ENCODE peak calls at places on chromosomes 2 and 18, in four cellular contexts. Y, M, O and I are unnamed samples.

GRCh38 chr2:64018715-64019082 is 529 bp downstream of the VPS54 start:
- DNase-seq in Y (no peak), M (no peak), O (peak; percentile 60), I (no peak)

GRCh38 chr2:48347712-48348111 is 182.2 kb upstream of the STON1 start:
- DNase-seq in Y (peak; percentile 21), M (no peak), O (no peak), I (no peak)

GRCh38 chr2:174681983-174682577 is 82.2 kb downstream of the CHRNA1 start:
- DNase-seq in Y (no peak), M (peak; percentile 35), O (no peak), I (no peak)

GRCh38 chr2:43798300-43798699 is 24.5 kb downstream of the DYNC2LI1 start:
- DNase-seq in Y (no peak), M (peak; percentile 28), O (peak; percentile 28), I (no peak)

GRCh38 chr2:239721531-239721930 is 303.6 kb downstream of the NDUFA10 start:
- DNase-seq in Y (no peak), M (no peak), O (no peak), I (no peak)

GRCh38 chr2:99881901-99882591 is 260.3 kb downstream of the AFF3 start:
- DNase-seq in Y (no peak), M (no peak), O (no peak), I (no peak)

GRCh38 chr2:44389895-44390294 is 28.1 kb downstream of the CAMKMT start:
- DNase-seq in Y (no peak), M (no peak), O (no peak), I (no peak)

GRCh38 chr2:48203668-48204067 is 297.4 kb upstream of the FBXO11 start:
- DNase-seq in Y (no peak), M (no peak), O (no peak), I (no peak)

GRCh38 chr18:73691624-73692023 is 456.0 kb downstream of the FBXO15 start:
- DNase-seq in Y (no peak), M (no peak), O (no peak), I (no peak)

GRCh38 chr18:36509646-36510197 is 212.2 kb downstream of the FHOD3 start:
- DNase-seq in Y (no peak), M (no peak), O (no peak), I (no peak)

GRCh38 chr18:36516258-36516657 is 218.7 kb downstream of the FHOD3 start:
- DNase-seq in Y (no peak), M (no peak), O (no peak), I (no peak)

GRCh38 chr18:36514778-36515177 is 217.3 kb downstream of the FHOD3 start:
- DNase-seq in Y (no peak), M (no peak), O (no peak), I (no peak)

GRCh38 chr18:36516726-36517125 is 219.2 kb downstream of the FHOD3 start:
- DNase-seq in Y (no peak), M (no peak), O (no peak), I (no peak)

DNA sequence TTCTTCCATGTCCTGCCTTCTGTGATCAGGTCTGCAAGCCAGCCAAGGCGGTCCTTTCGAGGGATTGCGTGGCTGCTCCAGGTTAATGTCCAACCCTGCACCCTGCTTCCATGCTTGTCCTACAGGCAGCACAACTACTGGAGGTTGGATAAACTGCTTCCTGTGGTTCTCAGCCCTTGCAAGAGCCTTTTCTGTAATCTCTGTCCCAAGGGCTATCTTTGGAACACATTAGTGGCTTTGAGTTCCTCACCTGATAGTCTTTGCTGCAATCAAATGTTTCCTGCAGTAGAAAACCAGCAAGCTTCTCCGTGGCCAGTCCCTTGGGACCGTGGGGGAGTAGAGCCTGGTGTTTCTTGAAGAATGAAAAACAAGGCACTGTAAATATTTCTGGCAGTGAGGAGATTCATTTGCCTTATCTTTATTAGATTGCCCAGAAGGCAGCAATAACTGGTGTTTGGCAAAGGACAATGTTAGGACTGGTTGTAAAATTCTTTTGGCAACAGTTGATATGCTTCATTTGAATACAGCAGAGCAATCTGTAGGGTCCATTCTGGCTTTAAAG is 214.4 kb downstream of the FHOD3 start:
- DNase-seq in Y (no peak), M (no peak), O (no peak), I (no peak)
- TF ChIP-seq SMC3 in Y (no peak), M (no peak), O (no peak), I (no peak)

DNA sequence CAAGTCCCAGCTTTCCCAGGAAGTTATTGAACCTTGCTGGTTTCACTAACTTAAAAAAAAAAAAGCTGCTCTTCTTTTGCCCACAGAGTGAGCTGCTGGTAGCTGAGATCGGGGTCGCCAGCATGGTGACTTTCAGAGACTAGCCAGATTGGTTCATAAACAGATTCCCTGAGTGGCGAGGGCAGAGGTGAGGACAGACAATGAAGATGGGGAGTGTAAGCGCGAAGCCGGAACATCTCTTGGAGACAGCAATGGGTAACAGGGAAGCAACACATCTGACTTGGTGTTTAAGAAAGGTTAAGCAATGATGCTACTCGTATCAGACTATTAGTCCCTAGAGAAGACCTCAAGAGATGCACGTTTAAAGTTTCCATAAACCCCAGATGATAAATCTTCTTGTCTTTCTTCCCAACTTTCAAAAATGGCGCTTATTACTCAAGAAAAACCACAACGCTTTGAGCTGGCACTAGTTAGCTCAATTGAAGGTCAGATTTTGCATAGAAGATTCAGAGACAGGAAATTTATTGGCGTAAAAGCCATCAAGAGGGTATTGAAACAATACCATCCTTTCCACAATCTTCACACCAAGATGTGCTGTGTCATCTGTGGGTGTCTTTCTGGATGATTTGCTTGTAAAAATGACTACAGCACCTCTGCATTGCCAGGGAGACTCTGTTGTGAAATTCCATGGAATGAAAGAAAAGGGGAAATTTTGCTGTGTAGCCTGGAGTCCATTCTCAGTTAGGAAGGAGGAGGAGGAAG is 193.0 kb upstream of the CXCR4 start:
- DNase-seq in Y (no peak), M (no peak), O (no peak), I (no peak)
- TF ChIP-seq HDAC2 in Y (no peak), M (no peak), O (no peak), I (no peak)

GRCh38 chr2:67625178-67625577 is 228.0 kb downstream of the ETAA1 start:
- DNase-seq in Y (no peak), M (no peak), O (no peak), I (no peak)

GRCh38 chr2:67626656-67627055 is 229.5 kb downstream of the ETAA1 start:
- DNase-seq in Y (no peak), M (no peak), O (no peak), I (no peak)

GRCh38 chr2:67627456-67627855 is 230.3 kb downstream of the ETAA1 start:
- DNase-seq in Y (no peak), M (no peak), O (no peak), I (no peak)

GRCh38 chr2:67626076-67626475 is 228.9 kb downstream of the ETAA1 start:
- DNase-seq in Y (no peak), M (no peak), O (no peak), I (no peak)

GRCh38 chr2:67625671-67626070 is 228.5 kb downstream of the ETAA1 start:
- DNase-seq in Y (no peak), M (no peak), O (no peak), I (no peak)
- TF ChIP-seq RFX5 in Y (no peak), M (no peak), O (no peak), I (no peak)

GRCh38 chr2:180660207-180660606 is 320.2 kb upstream of the UBE2E3 start:
- DNase-seq in Y (peak; percentile 16), M (no peak), O (no peak), I (no peak)

GRCh38 chr2:180655842-180656454 is 324.5 kb upstream of the UBE2E3 start:
- DNase-seq in Y (no peak), M (no peak), O (no peak), I (no peak)

GRCh38 chr2:180655393-180655792 is 325.0 kb upstream of the UBE2E3 start:
- DNase-seq in Y (no peak), M (no peak), O (no peak), I (no peak)

GRCh38 chr2:180656455-180656847 is 324.0 kb upstream of the UBE2E3 start:
- DNase-seq in Y (peak; percentile 20), M (peak; percentile 36), O (no peak), I (no peak)

DNA sequence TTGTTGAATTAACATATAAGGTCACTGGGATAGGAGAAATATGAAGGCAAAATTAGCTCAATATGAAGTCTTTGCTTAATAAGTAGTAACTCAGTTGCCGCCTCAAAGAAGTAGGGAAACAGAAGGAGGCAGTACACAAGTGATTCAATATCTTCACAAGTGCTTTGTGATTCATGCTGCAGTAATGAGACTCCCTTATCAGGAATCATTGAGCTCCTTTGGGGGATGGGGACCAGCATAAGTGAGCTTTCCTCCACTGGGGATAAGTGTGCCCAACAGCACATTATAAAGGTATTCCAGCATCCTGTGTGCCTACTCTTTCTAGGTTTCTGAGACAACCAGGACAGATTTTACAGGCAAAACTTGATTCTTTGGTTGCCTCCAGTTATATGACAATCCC is 323.4 kb upstream of the UBE2E3 start:
- DNase-seq in Y (no peak), M (no peak), O (no peak), I (no peak)
- TF ChIP-seq SMC3 in Y (no peak), M (no peak), O (no peak), I (no peak)

GRCh38 chr18:68233043-68233442 is 481.9 kb downstream of the TMX3 start:
- DNase-seq in Y (no peak), M (no peak), O (no peak), I (no peak)
- TF ChIP-seq HDAC2 in Y (no peak), M (no peak), O (no peak), I (no peak)

GRCh38 chr18:48000701-48001100 is 70.2 kb upstream of the SMAD2 start:
- DNase-seq in Y (no peak), M (no peak), O (no peak), I (no peak)
- TF ChIP-seq RFX5 in Y (no peak), M (no peak), O (no peak), I (no peak)

DNA sequence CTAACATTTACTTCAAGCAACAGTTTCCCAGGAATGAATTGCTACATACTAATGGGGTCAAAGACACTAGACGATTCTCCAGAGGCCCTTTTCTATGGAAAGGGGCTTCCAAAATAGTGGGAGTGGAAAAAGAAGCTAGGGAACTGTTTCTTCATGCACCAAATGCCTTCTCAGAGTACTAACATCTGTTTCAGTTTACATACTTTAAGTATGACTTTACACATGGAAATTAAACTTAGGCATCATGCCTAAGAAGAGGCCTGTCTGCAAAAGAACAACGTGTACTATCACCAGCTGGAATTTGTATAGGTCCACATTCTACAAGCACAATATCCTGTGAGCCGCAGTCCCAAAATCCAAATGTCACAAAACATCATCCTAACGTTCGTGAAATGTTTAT is 29.4 kb upstream of the WDR75 start:
- DNase-seq in Y (no peak), M (no peak), O (no peak), I (no peak)
- TF ChIP-seq SMC3 in Y (no peak), M (no peak), O (no peak), I (no peak)

DNA sequence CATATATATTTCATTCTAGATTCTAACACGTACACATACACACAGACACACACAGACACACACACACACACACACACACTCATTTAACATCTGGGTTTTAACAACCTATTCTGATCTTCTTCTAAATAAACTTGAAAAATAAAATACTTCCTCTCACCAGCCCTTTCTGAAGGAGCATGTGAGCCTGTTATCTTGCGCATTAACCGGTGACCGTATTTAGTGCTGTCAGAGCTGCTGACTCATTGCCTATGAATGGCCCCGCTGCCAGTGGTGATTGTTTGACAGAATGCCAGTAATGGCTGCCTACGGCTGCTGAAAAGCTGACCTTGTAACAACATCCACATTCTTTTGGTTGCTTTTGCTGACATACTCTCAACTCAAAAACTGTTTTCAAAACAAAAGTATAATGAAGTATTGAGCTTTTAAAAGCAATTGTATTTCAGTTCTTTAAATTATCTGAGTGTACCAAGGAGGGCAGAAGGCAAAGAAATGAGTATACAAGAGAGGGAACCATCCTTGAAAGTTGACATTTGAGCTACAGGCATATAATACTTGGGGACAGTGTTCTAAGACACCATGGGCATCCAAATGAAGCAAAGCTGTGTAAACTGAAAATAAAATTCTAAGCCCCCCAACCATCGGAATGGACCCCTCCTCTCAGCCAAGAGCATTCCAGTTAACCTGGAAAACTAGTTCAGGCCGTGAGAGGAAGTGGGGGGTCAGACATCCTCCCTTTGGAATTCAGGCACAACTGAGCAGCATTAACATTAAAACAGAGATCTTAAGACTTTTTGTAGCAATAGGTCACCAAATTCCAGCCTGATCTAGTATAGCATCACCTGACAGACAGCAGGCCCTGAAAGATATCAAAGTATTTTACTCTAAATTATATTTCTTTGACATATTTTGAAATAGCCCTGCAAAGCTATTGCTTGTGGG is 50.2 kb upstream of the DTNA start:
- DNase-seq in Y (peak; percentile 84), M (peak; percentile 33), O (no peak), I (no peak)
- TF ChIP-seq HDAC2 in Y (no peak), M (no peak), O (no peak), I (no peak)